ENCODE peak calls at places on chromosomes 13 and 19, in four cellular contexts. One of them, this sample, is unnamed.

GRCh38 chr19:2115324-2115723 is 18.6 kb downstream of the IZUMO4 start:
- DNase-seq in nephron progenitor cell: no peak
- DNase-seq in CD8-positive, alpha-beta T cell: no peak
- DNase-seq in HFF-Myc: no peak
- DNase-seq in this sample: no peak

GRCh38 chr19:16161848-16162247 is 11.5 kb downstream of the CIB3 start:
- DNase-seq in nephron progenitor cell: no peak
- DNase-seq in CD8-positive, alpha-beta T cell: no peak
- DNase-seq in HFF-Myc: peak
- DNase-seq in this sample: no peak

GRCh38 chr19:47280183-47280797 is 5.6 kb downstream of the INAFM1 start:
- DNase-seq in nephron progenitor cell: peak
- DNase-seq in CD8-positive, alpha-beta T cell: peak
- DNase-seq in HFF-Myc: no peak
- DNase-seq in this sample: peak

GRCh38 chr19:30222428-30222873 is 149.7 kb upstream of the ZNF536 start:
- DNase-seq in nephron progenitor cell: peak
- DNase-seq in CD8-positive, alpha-beta T cell: no peak
- DNase-seq in HFF-Myc: no peak
- DNase-seq in this sample: peak

GRCh38 chr19:46732966-46733692 is 12.7 kb upstream of the FKRP start:
- DNase-seq in nephron progenitor cell: no peak
- DNase-seq in CD8-positive, alpha-beta T cell: no peak
- DNase-seq in HFF-Myc: no peak
- DNase-seq in this sample: no peak

GRCh38 chr13:26551255-26551654 is 6.2 kb upstream of the WASF3 start:
- DNase-seq in nephron progenitor cell: no peak
- DNase-seq in CD8-positive, alpha-beta T cell: no peak
- DNase-seq in HFF-Myc: no peak
- DNase-seq in this sample: no peak

GRCh38 chr13:110444226-110444653 is 117.3 kb downstream of the RAB20 start:
- DNase-seq in nephron progenitor cell: no peak
- DNase-seq in CD8-positive, alpha-beta T cell: no peak
- DNase-seq in HFF-Myc: no peak
- DNase-seq in this sample: no peak

GRCh38 chr19:18283338-18283737 is 1.9 kb upstream of the JUND start:
- DNase-seq in nephron progenitor cell: no peak
- DNase-seq in CD8-positive, alpha-beta T cell: no peak
- DNase-seq in HFF-Myc: no peak
- DNase-seq in this sample: no peak

GRCh38 chr19:29107831-29108230 is 105.1 kb downstream of the UQCRFS1 start:
- DNase-seq in nephron progenitor cell: no peak
- DNase-seq in CD8-positive, alpha-beta T cell: no peak
- DNase-seq in HFF-Myc: no peak
- DNase-seq in this sample: no peak

GRCh38 chr13:77065456-77066147 is 38.6 kb upstream of the FBXL3 start:
- DNase-seq in nephron progenitor cell: no peak
- DNase-seq in CD8-positive, alpha-beta T cell: no peak
- DNase-seq in HFF-Myc: no peak
- DNase-seq in this sample: no peak

GRCh38 chr19:3179739-3180293 is 1.2 kb downstream of the S1PR4 start:
- DNase-seq in nephron progenitor cell: no peak
- DNase-seq in CD8-positive, alpha-beta T cell: peak
- DNase-seq in HFF-Myc: no peak
- DNase-seq in this sample: no peak

GRCh38 chr13:100543872-100544602 is 44.6 kb downstream of the GGACT start:
- DNase-seq in nephron progenitor cell: no peak
- DNase-seq in CD8-positive, alpha-beta T cell: no peak
- DNase-seq in HFF-Myc: no peak
- DNase-seq in this sample: no peak

GRCh38 chr19:36256853-36257511 is 42.1 kb downstream of the ZNF146 start:
- DNase-seq in nephron progenitor cell: no peak
- DNase-seq in CD8-positive, alpha-beta T cell: no peak
- DNase-seq in HFF-Myc: no peak
- DNase-seq in this sample: no peak

GRCh38 chr13:99151516-99151915 is 49.1 kb upstream of the UBAC2 start:
- DNase-seq in nephron progenitor cell: no peak
- DNase-seq in CD8-positive, alpha-beta T cell: no peak
- DNase-seq in HFF-Myc: peak
- DNase-seq in this sample: no peak

GRCh38 chr19:54431255-54431838 is 16.1 kb downstream of the TTYH1 start:
- DNase-seq in nephron progenitor cell: no peak
- DNase-seq in CD8-positive, alpha-beta T cell: no peak
- DNase-seq in HFF-Myc: no peak
- DNase-seq in this sample: no peak
- TF ChIP-seq CTCF in nephron progenitor cell: no peak
- TF ChIP-seq CTCF in CD8-positive, alpha-beta T cell: no peak
- TF ChIP-seq CTCF in HFF-Myc: no peak
- TF ChIP-seq CTCF in this sample: no peak

GRCh38 chr13:101579291-101579802 is 126.9 kb downstream of the ITGBL1 start:
- DNase-seq in nephron progenitor cell: no peak
- DNase-seq in CD8-positive, alpha-beta T cell: no peak
- DNase-seq in HFF-Myc: no peak
- DNase-seq in this sample: no peak

GRCh38 chr13:101575591-101575990 is 123.1 kb downstream of the ITGBL1 start:
- DNase-seq in nephron progenitor cell: no peak
- DNase-seq in CD8-positive, alpha-beta T cell: no peak
- DNase-seq in HFF-Myc: no peak
- DNase-seq in this sample: no peak

GRCh38 chr13:101572456-101572855 is 120.0 kb downstream of the ITGBL1 start:
- DNase-seq in nephron progenitor cell: no peak
- DNase-seq in CD8-positive, alpha-beta T cell: no peak
- DNase-seq in HFF-Myc: no peak
- DNase-seq in this sample: no peak

GRCh38 chr13:101576452-101576851 is 124.0 kb downstream of the ITGBL1 start:
- DNase-seq in nephron progenitor cell: no peak
- DNase-seq in CD8-positive, alpha-beta T cell: no peak
- DNase-seq in HFF-Myc: peak
- DNase-seq in this sample: no peak

DNA sequence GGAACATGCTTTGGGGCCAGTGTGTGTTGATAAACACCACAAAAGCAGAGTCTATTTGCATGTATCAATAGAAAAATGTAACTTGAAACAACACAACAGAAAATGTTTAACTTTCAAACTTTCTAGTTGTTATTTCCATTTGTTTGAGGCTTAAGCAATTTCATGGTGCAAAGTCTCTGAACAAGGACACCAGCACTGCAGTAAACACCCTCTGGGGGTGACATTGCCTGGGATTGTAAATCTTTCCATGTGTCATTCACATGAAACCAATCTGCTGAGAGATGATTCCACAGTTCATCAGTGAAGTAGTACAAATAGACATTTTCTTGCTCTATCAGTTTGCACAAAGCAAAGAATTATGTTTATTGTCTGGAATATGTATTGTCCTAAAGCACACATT is 124.5 kb downstream of the ITGBL1 start:
- DNase-seq in nephron progenitor cell: no peak
- DNase-seq in CD8-positive, alpha-beta T cell: no peak
- DNase-seq in HFF-Myc: no peak
- DNase-seq in this sample: no peak
- TF ChIP-seq CTCF in nephron progenitor cell: no peak
- TF ChIP-seq CTCF in CD8-positive, alpha-beta T cell: no peak
- TF ChIP-seq CTCF in HFF-Myc: no peak
- TF ChIP-seq CTCF in this sample: no peak

GRCh38 chr19:31675187-31675913 is 326.1 kb upstream of the TSHZ3 start:
- DNase-seq in nephron progenitor cell: no peak
- DNase-seq in CD8-positive, alpha-beta T cell: no peak
- DNase-seq in HFF-Myc: no peak
- DNase-seq in this sample: no peak

GRCh38 chr19:31674503-31675186 is 325.4 kb upstream of the TSHZ3 start:
- DNase-seq in nephron progenitor cell: no peak
- DNase-seq in CD8-positive, alpha-beta T cell: no peak
- DNase-seq in HFF-Myc: no peak
- DNase-seq in this sample: no peak

GRCh38 chr19:31670931-31671330 is 321.7 kb upstream of the TSHZ3 start:
- DNase-seq in nephron progenitor cell: no peak
- DNase-seq in CD8-positive, alpha-beta T cell: no peak
- DNase-seq in HFF-Myc: no peak
- DNase-seq in this sample: no peak

GRCh38 chr19:31678421-31678820 is 329.2 kb upstream of the TSHZ3 start:
- DNase-seq in nephron progenitor cell: no peak
- DNase-seq in CD8-positive, alpha-beta T cell: no peak
- DNase-seq in HFF-Myc: no peak
- DNase-seq in this sample: no peak

DNA sequence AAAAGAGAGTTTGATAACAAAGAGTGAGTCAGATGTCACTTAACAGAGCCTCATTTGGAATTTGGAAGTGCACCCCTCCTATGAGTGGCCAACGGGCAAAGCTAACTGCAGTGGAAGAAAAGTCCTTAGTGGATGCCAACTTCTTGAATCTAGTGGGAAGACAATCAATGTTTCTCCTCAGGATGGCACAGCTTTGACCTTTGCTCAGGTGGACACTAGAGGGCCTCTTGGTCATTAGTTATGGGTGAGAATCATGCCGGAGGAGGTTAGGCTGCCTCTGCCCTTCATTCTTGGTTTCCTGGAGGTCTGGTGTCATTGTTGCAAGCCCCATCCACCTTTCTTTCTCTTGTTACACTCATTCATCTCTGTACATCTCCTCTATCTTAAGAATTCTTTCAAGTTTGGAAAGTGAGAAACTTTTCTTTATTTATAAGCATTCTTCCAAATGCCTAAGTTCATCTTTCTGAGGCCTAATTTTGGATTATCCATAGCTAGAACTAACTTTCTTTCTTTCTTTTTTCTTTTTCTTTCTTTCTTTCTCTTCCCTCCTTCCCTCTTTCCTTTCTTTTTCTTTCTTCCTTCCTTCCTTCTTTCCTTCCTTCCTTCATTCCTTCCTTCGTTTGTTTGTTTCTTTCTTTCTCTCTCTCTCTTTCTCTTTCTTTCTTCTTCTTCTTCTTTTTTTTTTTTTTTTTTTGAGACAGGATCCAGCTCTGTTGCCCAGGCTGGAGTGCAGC is 327.2 kb upstream of the TSHZ3 start:
- DNase-seq in nephron progenitor cell: no peak
- DNase-seq in CD8-positive, alpha-beta T cell: no peak
- DNase-seq in HFF-Myc: no peak
- DNase-seq in this sample: peak
- TF ChIP-seq CTCF in nephron progenitor cell: peak
- TF ChIP-seq CTCF in CD8-positive, alpha-beta T cell: no peak
- TF ChIP-seq CTCF in HFF-Myc: no peak
- TF ChIP-seq CTCF in this sample: peak

GRCh38 chr19:38337360-38337653 is 1.7 kb downstream of the CATSPERG start:
- DNase-seq in nephron progenitor cell: no peak
- DNase-seq in CD8-positive, alpha-beta T cell: no peak
- DNase-seq in HFF-Myc: no peak
- DNase-seq in this sample: no peak
- TF ChIP-seq CTCF in nephron progenitor cell: no peak
- TF ChIP-seq CTCF in CD8-positive, alpha-beta T cell: no peak
- TF ChIP-seq CTCF in HFF-Myc: no peak
- TF ChIP-seq CTCF in this sample: no peak

GRCh38 chr13:106533101-106533939 is 2.1 kb downstream of the EFNB2 start:
- DNase-seq in nephron progenitor cell: peak
- DNase-seq in CD8-positive, alpha-beta T cell: no peak
- DNase-seq in HFF-Myc: no peak
- DNase-seq in this sample: peak

GRCh38 chr13:106532111-106532929 is 3.1 kb downstream of the EFNB2 start:
- DNase-seq in nephron progenitor cell: no peak
- DNase-seq in CD8-positive, alpha-beta T cell: no peak
- DNase-seq in HFF-Myc: no peak
- DNase-seq in this sample: no peak

GRCh38 chr13:106534844-106535551 is 464 bp downstream of the EFNB2 start:
- DNase-seq in nephron progenitor cell: peak
- DNase-seq in CD8-positive, alpha-beta T cell: no peak
- DNase-seq in HFF-Myc: no peak
- DNase-seq in this sample: peak

GRCh38 chr13:106535552-106536243 is at the start of gene EFNB2:
- DNase-seq in nephron progenitor cell: peak
- DNase-seq in CD8-positive, alpha-beta T cell: peak
- DNase-seq in HFF-Myc: no peak
- DNase-seq in this sample: peak

DNA sequence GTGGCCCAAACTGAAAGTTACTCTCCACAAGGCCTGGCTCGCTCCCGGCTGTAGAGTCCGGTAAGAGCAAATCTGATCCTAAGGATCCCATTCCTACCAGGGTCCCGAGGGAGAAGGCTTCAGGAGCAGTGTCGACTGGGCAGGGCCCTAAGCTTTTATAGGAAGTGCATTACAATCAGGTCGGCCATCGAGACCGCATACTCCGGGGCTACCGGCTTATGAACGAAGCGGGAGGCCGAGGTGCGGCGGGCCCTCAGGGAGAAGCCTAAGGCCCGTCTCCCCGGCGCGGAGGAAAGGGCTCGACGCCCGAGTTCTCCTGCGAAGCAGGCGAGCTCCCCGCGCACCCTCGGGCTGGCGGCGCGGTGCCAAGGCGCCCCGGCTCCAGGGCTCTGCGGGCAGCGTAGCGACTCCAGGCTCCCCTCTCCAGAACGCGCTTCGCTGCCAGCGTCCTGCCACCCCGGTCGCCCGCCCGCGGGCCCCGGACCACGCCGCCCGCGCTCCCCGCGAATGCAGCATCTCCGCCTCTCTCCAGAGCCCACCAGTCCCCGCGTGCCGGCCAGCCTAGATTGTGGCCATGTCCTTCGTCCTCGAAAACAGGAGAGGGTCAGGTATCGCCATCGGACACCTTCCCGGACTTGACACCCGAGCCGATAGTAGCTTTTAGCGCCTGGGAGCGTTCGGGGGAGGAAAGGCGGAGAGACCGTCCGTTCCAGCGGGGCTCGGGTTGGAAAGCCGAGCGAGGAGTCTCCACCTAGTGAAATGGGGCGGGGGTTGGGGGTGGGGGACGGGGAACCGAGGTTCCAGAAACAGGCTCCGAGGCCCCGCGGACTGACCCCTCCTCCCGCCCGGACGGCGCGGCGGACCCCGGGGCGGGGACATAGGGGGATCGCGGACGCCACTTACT is 1.3 kb downstream of the EFNB2 start:
- DNase-seq in nephron progenitor cell: peak
- DNase-seq in CD8-positive, alpha-beta T cell: peak
- DNase-seq in HFF-Myc: no peak
- DNase-seq in this sample: peak
- TF ChIP-seq CTCF in nephron progenitor cell: no peak
- TF ChIP-seq CTCF in CD8-positive, alpha-beta T cell: no peak
- TF ChIP-seq CTCF in HFF-Myc: no peak
- TF ChIP-seq CTCF in this sample: no peak

DNA sequence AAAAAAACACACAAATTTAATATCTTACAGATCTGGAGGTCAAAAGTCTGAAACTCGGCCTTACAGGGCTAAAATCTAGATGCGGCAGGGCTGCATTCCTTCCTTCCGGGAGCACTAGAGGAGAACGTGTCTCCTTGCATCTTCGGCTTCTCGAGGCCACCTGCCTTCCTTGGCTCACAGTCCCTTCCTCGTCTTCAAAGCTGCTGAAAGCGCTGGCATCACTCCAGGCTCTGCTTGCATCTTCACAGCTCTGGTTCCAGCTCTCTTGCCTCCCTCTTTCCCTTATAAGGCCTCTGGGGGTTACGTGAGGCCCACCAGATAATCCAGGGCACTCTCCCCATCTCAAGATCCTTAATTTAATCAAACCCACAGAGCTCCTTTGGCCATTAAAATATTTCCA is 10.5 kb downstream of the XRCC1 start:
- DNase-seq in nephron progenitor cell: no peak
- DNase-seq in CD8-positive, alpha-beta T cell: no peak
- DNase-seq in HFF-Myc: no peak
- DNase-seq in this sample: no peak
- TF ChIP-seq CTCF in nephron progenitor cell: no peak
- TF ChIP-seq CTCF in CD8-positive, alpha-beta T cell: no peak
- TF ChIP-seq CTCF in HFF-Myc: no peak
- TF ChIP-seq CTCF in this sample: no peak

This sample was measured in endothelial cell.